ENCODE peak calls at places on chromosomes 16 and 17, in nine cellular contexts. One of them, this sample, is unnamed.
A peak's percentile ranks its signal among the peaks of the same experiment; 100 is the strongest.

GRCh38 chr17:79174905-79175856 is 100.6 kb downstream of the ENGASE start:
- DNase-seq in stimulated activated CD8-positive, alpha-beta memory T cell treated with anti-CD3 and anti-CD28 coated beads, Interleukin-15, amount 100 ng/mL, for 24 hours: no peak
- DNase-seq in neuronal stem cell: no peak
- DNase-seq in brain microvascular endothelial cell: no peak
- DNase-seq in breast epithelium: no peak
- DNase-seq in EL: peak; percentile 23
- DNase-seq in mucosa of descending colon: no peak
- DNase-seq in H7: no peak
- DNase-seq in NCI-H774: no peak
- DNase-seq in this sample: no peak

GRCh38 chr16:10812352-10813122 is 6.1 kb downstream of the TVP23A start:
- DNase-seq in stimulated activated CD8-positive, alpha-beta memory T cell treated with anti-CD3 and anti-CD28 coated beads, Interleukin-15, amount 100 ng/mL, for 24 hours: no peak
- DNase-seq in neuronal stem cell: no peak
- DNase-seq in brain microvascular endothelial cell: no peak
- DNase-seq in breast epithelium: no peak
- DNase-seq in EL: no peak
- DNase-seq in mucosa of descending colon: no peak
- DNase-seq in H7: no peak
- DNase-seq in NCI-H774: no peak
- DNase-seq in this sample: no peak

GRCh38 chr16:86220552-86220951 is 289.8 kb upstream of the FOXF1 start:
- DNase-seq in stimulated activated CD8-positive, alpha-beta memory T cell treated with anti-CD3 and anti-CD28 coated beads, Interleukin-15, amount 100 ng/mL, for 24 hours: no peak
- DNase-seq in neuronal stem cell: no peak
- DNase-seq in brain microvascular endothelial cell: no peak
- DNase-seq in breast epithelium: no peak
- DNase-seq in EL: no peak
- DNase-seq in mucosa of descending colon: no peak
- DNase-seq in H7: no peak
- DNase-seq in NCI-H774: no peak
- DNase-seq in this sample: no peak

GRCh38 chr17:43314582-43314981 is 80.8 kb upstream of the RNU2-1 start:
- DNase-seq in stimulated activated CD8-positive, alpha-beta memory T cell treated with anti-CD3 and anti-CD28 coated beads, Interleukin-15, amount 100 ng/mL, for 24 hours: no peak
- DNase-seq in neuronal stem cell: no peak
- DNase-seq in brain microvascular endothelial cell: no peak
- DNase-seq in breast epithelium: no peak
- DNase-seq in EL: no peak
- DNase-seq in mucosa of descending colon: no peak
- DNase-seq in H7: no peak
- DNase-seq in NCI-H774: no peak
- DNase-seq in this sample: peak; percentile 18

GRCh38 chr16:69741951-69742904 is 12.5 kb downstream of the NOB1 start:
- DNase-seq in stimulated activated CD8-positive, alpha-beta memory T cell treated with anti-CD3 and anti-CD28 coated beads, Interleukin-15, amount 100 ng/mL, for 24 hours: no peak
- DNase-seq in neuronal stem cell: no peak
- DNase-seq in brain microvascular endothelial cell: peak; percentile 57
- DNase-seq in breast epithelium: peak; percentile 86
- DNase-seq in EL: peak; percentile 61
- DNase-seq in mucosa of descending colon: peak; percentile 90
- DNase-seq in H7: no peak
- DNase-seq in NCI-H774: no peak
- DNase-seq in this sample: peak; percentile 95

GRCh38 chr17:73943416-73943770 is 260.1 kb upstream of the RPL38 start:
- DNase-seq in stimulated activated CD8-positive, alpha-beta memory T cell treated with anti-CD3 and anti-CD28 coated beads, Interleukin-15, amount 100 ng/mL, for 24 hours: no peak
- DNase-seq in neuronal stem cell: no peak
- DNase-seq in brain microvascular endothelial cell: no peak
- DNase-seq in breast epithelium: no peak
- DNase-seq in EL: no peak
- DNase-seq in mucosa of descending colon: no peak
- DNase-seq in H7: no peak
- DNase-seq in NCI-H774: no peak
- DNase-seq in this sample: no peak

GRCh38 chr17:61731330-61731729 is 132.0 kb downstream of the BRIP1 start:
- DNase-seq in stimulated activated CD8-positive, alpha-beta memory T cell treated with anti-CD3 and anti-CD28 coated beads, Interleukin-15, amount 100 ng/mL, for 24 hours: no peak
- DNase-seq in neuronal stem cell: no peak
- DNase-seq in brain microvascular endothelial cell: no peak
- DNase-seq in breast epithelium: no peak
- DNase-seq in EL: no peak
- DNase-seq in mucosa of descending colon: no peak
- DNase-seq in H7: no peak
- DNase-seq in NCI-H774: no peak
- DNase-seq in this sample: no peak

GRCh38 chr16:87156195-87156594 is 161.0 kb downstream of the C16orf95 start:
- DNase-seq in stimulated activated CD8-positive, alpha-beta memory T cell treated with anti-CD3 and anti-CD28 coated beads, Interleukin-15, amount 100 ng/mL, for 24 hours: no peak
- DNase-seq in neuronal stem cell: no peak
- DNase-seq in brain microvascular endothelial cell: no peak
- DNase-seq in breast epithelium: no peak
- DNase-seq in EL: no peak
- DNase-seq in mucosa of descending colon: no peak
- DNase-seq in H7: no peak
- DNase-seq in NCI-H774: no peak
- DNase-seq in this sample: no peak

GRCh38 chr16:14378131-14378551 is 251.9 kb downstream of the PARN start:
- DNase-seq in stimulated activated CD8-positive, alpha-beta memory T cell treated with anti-CD3 and anti-CD28 coated beads, Interleukin-15, amount 100 ng/mL, for 24 hours: no peak
- DNase-seq in neuronal stem cell: no peak
- DNase-seq in brain microvascular endothelial cell: no peak
- DNase-seq in breast epithelium: no peak
- DNase-seq in EL: peak; percentile 73
- DNase-seq in mucosa of descending colon: no peak
- DNase-seq in H7: peak; percentile 60
- DNase-seq in NCI-H774: no peak
- DNase-seq in this sample: no peak

GRCh38 chr17:20028436-20028835 is 19.3 kb downstream of the SPECC1 start:
- DNase-seq in stimulated activated CD8-positive, alpha-beta memory T cell treated with anti-CD3 and anti-CD28 coated beads, Interleukin-15, amount 100 ng/mL, for 24 hours: no peak
- DNase-seq in neuronal stem cell: no peak
- DNase-seq in brain microvascular endothelial cell: no peak
- DNase-seq in breast epithelium: no peak
- DNase-seq in EL: no peak
- DNase-seq in mucosa of descending colon: no peak
- DNase-seq in H7: no peak
- DNase-seq in NCI-H774: no peak
- DNase-seq in this sample: no peak

GRCh38 chr16:35252356-35252936 is 1793.0 kb downstream of the TP53TG3F start:
- DNase-seq in stimulated activated CD8-positive, alpha-beta memory T cell treated with anti-CD3 and anti-CD28 coated beads, Interleukin-15, amount 100 ng/mL, for 24 hours: no peak
- DNase-seq in neuronal stem cell: no peak
- DNase-seq in brain microvascular endothelial cell: no peak
- DNase-seq in breast epithelium: no peak
- DNase-seq in EL: no peak
- DNase-seq in mucosa of descending colon: no peak
- DNase-seq in H7: no peak
- DNase-seq in NCI-H774: no peak
- DNase-seq in this sample: no peak

GRCh38 chr16:3171181-3171854 is 16.7 kb upstream of the OR1F1 start:
- DNase-seq in stimulated activated CD8-positive, alpha-beta memory T cell treated with anti-CD3 and anti-CD28 coated beads, Interleukin-15, amount 100 ng/mL, for 24 hours: no peak
- DNase-seq in neuronal stem cell: no peak
- DNase-seq in brain microvascular endothelial cell: no peak
- DNase-seq in breast epithelium: no peak
- DNase-seq in EL: no peak
- DNase-seq in mucosa of descending colon: no peak
- DNase-seq in H7: peak; percentile 91
- DNase-seq in NCI-H774: no peak
- DNase-seq in this sample: no peak

GRCh38 chr17:78241277-78242023 is 10.0 kb downstream of the TMEM235 start:
- DNase-seq in stimulated activated CD8-positive, alpha-beta memory T cell treated with anti-CD3 and anti-CD28 coated beads, Interleukin-15, amount 100 ng/mL, for 24 hours: no peak
- DNase-seq in neuronal stem cell: no peak
- DNase-seq in brain microvascular endothelial cell: peak; percentile 43
- DNase-seq in breast epithelium: no peak
- DNase-seq in EL: peak; percentile 50
- DNase-seq in mucosa of descending colon: no peak
- DNase-seq in H7: peak; percentile 91
- DNase-seq in NCI-H774: peak; percentile 8
- DNase-seq in this sample: no peak

GRCh38 chr16:80932725-80933124 is 74.0 kb downstream of the CMC2 start:
- DNase-seq in stimulated activated CD8-positive, alpha-beta memory T cell treated with anti-CD3 and anti-CD28 coated beads, Interleukin-15, amount 100 ng/mL, for 24 hours: no peak
- DNase-seq in neuronal stem cell: no peak
- DNase-seq in brain microvascular endothelial cell: peak; percentile 96
- DNase-seq in breast epithelium: peak; percentile 22
- DNase-seq in EL: peak; percentile 97
- DNase-seq in mucosa of descending colon: peak; percentile 58
- DNase-seq in H7: peak; percentile 39
- DNase-seq in NCI-H774: no peak
- DNase-seq in this sample: peak; percentile 44

GRCh38 chr16:56632160-56632847 is at the start of gene MT1M:
- DNase-seq in stimulated activated CD8-positive, alpha-beta memory T cell treated with anti-CD3 and anti-CD28 coated beads, Interleukin-15, amount 100 ng/mL, for 24 hours: no peak
- DNase-seq in neuronal stem cell: no peak
- DNase-seq in brain microvascular endothelial cell: no peak
- DNase-seq in breast epithelium: no peak
- DNase-seq in EL: peak; percentile 28
- DNase-seq in mucosa of descending colon: peak; percentile 74
- DNase-seq in H7: peak; percentile 83
- DNase-seq in NCI-H774: no peak
- DNase-seq in this sample: no peak

GRCh38 chr17:9371019-9371418 is 204.6 kb downstream of the STX8 start:
- DNase-seq in stimulated activated CD8-positive, alpha-beta memory T cell treated with anti-CD3 and anti-CD28 coated beads, Interleukin-15, amount 100 ng/mL, for 24 hours: no peak
- DNase-seq in neuronal stem cell: no peak
- DNase-seq in brain microvascular endothelial cell: peak; percentile 93
- DNase-seq in breast epithelium: no peak
- DNase-seq in EL: peak; percentile 77
- DNase-seq in mucosa of descending colon: no peak
- DNase-seq in H7: no peak
- DNase-seq in NCI-H774: peak; percentile 14
- DNase-seq in this sample: no peak

GRCh38 chr17:64339516-64340475 is 50.9 kb downstream of the PECAM1 start:
- DNase-seq in stimulated activated CD8-positive, alpha-beta memory T cell treated with anti-CD3 and anti-CD28 coated beads, Interleukin-15, amount 100 ng/mL, for 24 hours: no peak
- DNase-seq in neuronal stem cell: no peak
- DNase-seq in brain microvascular endothelial cell: no peak
- DNase-seq in breast epithelium: no peak
- DNase-seq in EL: no peak
- DNase-seq in mucosa of descending colon: no peak
- DNase-seq in H7: no peak
- DNase-seq in NCI-H774: no peak
- DNase-seq in this sample: no peak

GRCh38 chr17:7503521-7503920 is 19.4 kb downstream of the POLR2A start:
- DNase-seq in stimulated activated CD8-positive, alpha-beta memory T cell treated with anti-CD3 and anti-CD28 coated beads, Interleukin-15, amount 100 ng/mL, for 24 hours: no peak
- DNase-seq in neuronal stem cell: no peak
- DNase-seq in brain microvascular endothelial cell: no peak
- DNase-seq in breast epithelium: no peak
- DNase-seq in EL: no peak
- DNase-seq in mucosa of descending colon: peak; percentile 11
- DNase-seq in H7: no peak
- DNase-seq in NCI-H774: no peak
- DNase-seq in this sample: no peak

GRCh38 chr17:70484050-70484449 is 314.7 kb downstream of the KCNJ2 start:
- DNase-seq in stimulated activated CD8-positive, alpha-beta memory T cell treated with anti-CD3 and anti-CD28 coated beads, Interleukin-15, amount 100 ng/mL, for 24 hours: no peak
- DNase-seq in neuronal stem cell: no peak
- DNase-seq in brain microvascular endothelial cell: no peak
- DNase-seq in breast epithelium: no peak
- DNase-seq in EL: no peak
- DNase-seq in mucosa of descending colon: no peak
- DNase-seq in H7: no peak
- DNase-seq in NCI-H774: no peak
- DNase-seq in this sample: no peak

This sample was measured in colonic mucosa.